ENCODE peak calls at places on chromosomes 2 and 18, in ten cellular contexts. L, D, P, S, B, H, C, Z, V and W are unnamed samples.

GRCh38 chr2:62410015-62410453 is 96.0 kb downstream of the TMEM17 start:
- DNase-seq in L (no peak), D (peak), P (no peak), S (peak), B (no peak), H (no peak), C (no peak), Z (peak), V (peak), W (no peak)

GRCh38 chr2:109330056-109330455 is 201.1 kb downstream of the SH3RF3 start:
- DNase-seq in L (peak), D (no peak), P (no peak), S (no peak), B (no peak), H (no peak), C (peak), Z (no peak), V (no peak), W (no peak)

GRCh38 chr18:77067315-77068061 is 65.1 kb downstream of the MBP start:
- DNase-seq in L (peak), D (no peak), P (peak), S (peak), B (peak), H (peak), C (peak), Z (no peak), V (no peak), W (peak)

GRCh38 chr2:206693399-206694137 is 24.6 kb downstream of the DYTN start:
- DNase-seq in L (peak), D (peak), P (peak), S (peak), B (peak), H (peak), C (peak), Z (peak), V (no peak), W (peak)

GRCh38 chr2:147968571-147968970 is 52.0 kb downstream of the ORC4 start:
- DNase-seq in L (no peak), D (no peak), P (no peak), S (no peak), B (no peak), H (no peak), C (no peak), Z (no peak), V (no peak), W (no peak)

GRCh38 chr2:240655931-240656886 is 26.5 kb downstream of the AQP12B start:
- DNase-seq in L (peak), D (no peak), P (no peak), S (peak), B (peak), H (peak), C (peak), Z (no peak), V (no peak), W (no peak)

GRCh38 chr18:23793051-23793450 is 103.8 kb downstream of the LAMA3 start:
- DNase-seq in L (no peak), D (no peak), P (no peak), S (no peak), B (no peak), H (no peak), C (no peak), Z (no peak), V (no peak), W (no peak)

GRCh38 chr2:237118025-237118424 is 32.3 kb downstream of the COPS8 start:
- DNase-seq in L (no peak), D (no peak), P (no peak), S (no peak), B (no peak), H (no peak), C (peak), Z (no peak), V (no peak), W (no peak)

GRCh38 chr18:57057890-57058289 is 89.0 kb upstream of the BOD1L2 start:
- DNase-seq in L (no peak), D (no peak), P (no peak), S (peak), B (no peak), H (no peak), C (no peak), Z (no peak), V (no peak), W (no peak)

GRCh38 chr2:120005834-120006521 is 6.9 kb upstream of the EPB41L5 start:
- DNase-seq in L (no peak), D (no peak), P (no peak), S (peak), B (no peak), H (no peak), C (peak), Z (no peak), V (no peak), W (no peak)

GRCh38 chr2:136246086-136246669 is 128.2 kb upstream of the CXCR4 start:
- DNase-seq in L (peak), D (no peak), P (no peak), S (peak), B (peak), H (no peak), C (no peak), Z (no peak), V (no peak), W (no peak)

GRCh38 chr18:48674198-48674721 is 135.4 kb downstream of the CTIF start:
- DNase-seq in L (no peak), D (no peak), P (no peak), S (no peak), B (no peak), H (no peak), C (no peak), Z (no peak), V (no peak), W (no peak)

GRCh38 chr2:164388511-164388910 is 232.8 kb downstream of the GRB14 start:
- DNase-seq in L (peak), D (no peak), P (no peak), S (peak), B (peak), H (no peak), C (peak), Z (no peak), V (peak), W (peak)